ENCODE peak calls at places on chromosomes 6 and 20, in seven cellular contexts. T, U, P, X, Y, V and C are unnamed samples.

GRCh38 chr6:132929141-132929540 is 114.8 kb downstream of the RPS12 start:
- DNase-seq in U (no peak), X (no peak), V (no peak), Y (no peak), P (no peak), T (no peak), C (no peak)

GRCh38 chr20:48283470-48284110 is 498.3 kb upstream of the SULF2 start:
- DNase-seq in P (peak), Y (no peak), U (no peak), T (peak), V (no peak), X (peak), C (no peak)

GRCh38 chr6:22149501-22150490 is 147.0 kb downstream of the PRL start:
- DNase-seq in V (peak), P (peak), Y (peak), T (no peak), U (no peak), X (peak), C (no peak)

GRCh38 chr20:45833883-45834796 is 541 bp downstream of the SNX21 start:
- DNase-seq in X (no peak), T (no peak), P (peak), Y (no peak), V (no peak), U (no peak), C (no peak)

GRCh38 chr6:105952762-105953700 is 133.1 kb upstream of the PRDM1 start:
- DNase-seq in U (no peak), T (no peak), P (no peak), X (no peak), V (no peak), Y (no peak), C (no peak)

GRCh38 chr20:8433286-8433685 is 301.2 kb downstream of the PLCB1 start:
- DNase-seq in U (no peak), X (no peak), Y (no peak), V (no peak), P (no peak), T (no peak), C (no peak)

GRCh38 chr20:52105045-52105572 is 86.5 kb downstream of the ZFP64 start:
- DNase-seq in P (peak), T (no peak), U (no peak), X (no peak), Y (peak), V (no peak), C (no peak)

GRCh38 chr20:35899064-35899463 is 55.2 kb downstream of the SCAND1 start:
- DNase-seq in P (no peak), V (no peak), Y (no peak), U (no peak), X (no peak), T (no peak), C (no peak)

GRCh38 chr6:68958327-68958726 is 323.2 kb downstream of the ADGRB3 start:
- DNase-seq in P (peak), Y (no peak), X (no peak), U (peak), V (peak), T (no peak), C (no peak)

GRCh38 chr6:161361529-161361928 is 87.7 kb upstream of the AGPAT4 start:
- DNase-seq in X (no peak), T (no peak), P (no peak), U (no peak), Y (no peak), V (no peak), C (no peak)

GRCh38 chr6:1015819-1016218 is 296.1 kb upstream of the FOXQ1 start:
- DNase-seq in T (no peak), V (no peak), X (no peak), U (no peak), P (no peak), Y (no peak), C (no peak)

GRCh38 chr6:88238065-88238464 is 71.9 kb upstream of the CNR1 start:
- DNase-seq in P (no peak), V (peak), X (no peak), U (peak), Y (no peak), T (no peak), C (peak)

GRCh38 chr20:4434681-4435080 is 287.0 kb upstream of the PRND start:
- DNase-seq in V (no peak), P (no peak), T (no peak), U (no peak), Y (no peak), X (no peak), C (no peak)